ENCODE peak calls at places on chromosomes 1 and 21, in six cellular contexts. One of them, this sample, is unnamed.

GRCh38 chr21:24045775-24046215 is 1561.5 kb downstream of the MRPL39 start:
- DNase-seq in nephron progenitor cell: peak
- DNase-seq in mesothelial cell of epicardium: no peak
- DNase-seq in Calu3: peak
- DNase-seq in progenitor cell of endocrine pancreas: no peak
- DNase-seq in GM20000: no peak
- DNase-seq in this sample: no peak

GRCh38 chr1:97739596-97740103 is 181.2 kb downstream of the DPYD start:
- DNase-seq in nephron progenitor cell: no peak
- DNase-seq in mesothelial cell of epicardium: no peak
- DNase-seq in Calu3: no peak
- DNase-seq in progenitor cell of endocrine pancreas: no peak
- DNase-seq in GM20000: no peak
- DNase-seq in this sample: no peak

GRCh38 chr21:20971296-20971921 is 26.8 kb upstream of the NCAM2 start:
- DNase-seq in nephron progenitor cell: peak
- DNase-seq in mesothelial cell of epicardium: peak
- DNase-seq in Calu3: peak
- DNase-seq in progenitor cell of endocrine pancreas: no peak
- DNase-seq in GM20000: peak
- DNase-seq in this sample: no peak

GRCh38 chr1:24754229-24754628 is 9.0 kb downstream of the CLIC4 start:
- DNase-seq in nephron progenitor cell: no peak
- DNase-seq in mesothelial cell of epicardium: no peak
- DNase-seq in Calu3: no peak
- DNase-seq in progenitor cell of endocrine pancreas: no peak
- DNase-seq in GM20000: no peak
- DNase-seq in this sample: no peak

GRCh38 chr1:153288634-153289275 is 24.0 kb downstream of the PGLYRP3 start:
- DNase-seq in nephron progenitor cell: peak
- DNase-seq in mesothelial cell of epicardium: no peak
- DNase-seq in Calu3: peak
- DNase-seq in progenitor cell of endocrine pancreas: no peak
- DNase-seq in GM20000: peak
- DNase-seq in this sample: no peak

GRCh38 chr1:236994450-236994849 is 9.8 kb downstream of the MT1HL1 start:
- DNase-seq in nephron progenitor cell: no peak
- DNase-seq in mesothelial cell of epicardium: no peak
- DNase-seq in Calu3: no peak
- DNase-seq in progenitor cell of endocrine pancreas: no peak
- DNase-seq in GM20000: no peak
- DNase-seq in this sample: no peak

GRCh38 chr1:201022824-201023516 is 544 bp downstream of the KIF21B start:
- DNase-seq in nephron progenitor cell: no peak
- DNase-seq in mesothelial cell of epicardium: no peak
- DNase-seq in Calu3: no peak
- DNase-seq in progenitor cell of endocrine pancreas: peak
- DNase-seq in GM20000: no peak
- DNase-seq in this sample: no peak

GRCh38 chr1:227604446-227604845 is 41.1 kb downstream of the ZNF678 start:
- DNase-seq in nephron progenitor cell: no peak
- DNase-seq in mesothelial cell of epicardium: no peak
- DNase-seq in Calu3: no peak
- DNase-seq in progenitor cell of endocrine pancreas: no peak
- DNase-seq in GM20000: no peak
- DNase-seq in this sample: no peak

GRCh38 chr1:26696645-26697440 is 1.0 kb downstream of the ARID1A start:
- DNase-seq in nephron progenitor cell: peak
- DNase-seq in mesothelial cell of epicardium: peak
- DNase-seq in Calu3: peak
- DNase-seq in progenitor cell of endocrine pancreas: no peak
- DNase-seq in GM20000: peak
- DNase-seq in this sample: no peak

GRCh38 chr1:52032785-52033131 is 852 bp downstream of the KTI12 start:
- DNase-seq in nephron progenitor cell: peak
- DNase-seq in mesothelial cell of epicardium: peak
- DNase-seq in Calu3: peak
- DNase-seq in progenitor cell of endocrine pancreas: no peak
- DNase-seq in GM20000: peak
- DNase-seq in this sample: no peak

GRCh38 chr1:203307690-203308126 is 2.4 kb downstream of the BTG2 start:
- DNase-seq in nephron progenitor cell: no peak
- DNase-seq in mesothelial cell of epicardium: no peak
- DNase-seq in Calu3: no peak
- DNase-seq in progenitor cell of endocrine pancreas: no peak
- DNase-seq in GM20000: no peak
- DNase-seq in this sample: no peak

GRCh38 chr1:81660286-81660685 is 140.4 kb upstream of the ADGRL2 start:
- DNase-seq in nephron progenitor cell: no peak
- DNase-seq in mesothelial cell of epicardium: no peak
- DNase-seq in Calu3: no peak
- DNase-seq in progenitor cell of endocrine pancreas: no peak
- DNase-seq in GM20000: no peak
- DNase-seq in this sample: no peak

GRCh38 chr1:246355421-246356230 is 151.5 kb downstream of the SMYD3 start:
- DNase-seq in nephron progenitor cell: no peak
- DNase-seq in mesothelial cell of epicardium: no peak
- DNase-seq in Calu3: peak
- DNase-seq in progenitor cell of endocrine pancreas: no peak
- DNase-seq in GM20000: no peak
- DNase-seq in this sample: no peak

GRCh38 chr21:28309596-28309995 is 683.1 kb downstream of the LTN1 start:
- DNase-seq in nephron progenitor cell: no peak
- DNase-seq in mesothelial cell of epicardium: no peak
- DNase-seq in Calu3: no peak
- DNase-seq in progenitor cell of endocrine pancreas: no peak
- DNase-seq in GM20000: no peak
- DNase-seq in this sample: no peak

GRCh38 chr1:5651496-5651895 is 340.7 kb downstream of the NPHP4 start:
- DNase-seq in nephron progenitor cell: no peak
- DNase-seq in mesothelial cell of epicardium: peak
- DNase-seq in Calu3: no peak
- DNase-seq in progenitor cell of endocrine pancreas: no peak
- DNase-seq in GM20000: no peak
- DNase-seq in this sample: no peak

GRCh38 chr1:16013220-16013907 is 4.5 kb downstream of the HSPB7 start:
- DNase-seq in nephron progenitor cell: peak
- DNase-seq in mesothelial cell of epicardium: peak
- DNase-seq in Calu3: peak
- DNase-seq in progenitor cell of endocrine pancreas: peak
- DNase-seq in GM20000: peak
- DNase-seq in this sample: peak

GRCh38 chr1:154896811-154897286 is 26.8 kb upstream of the KCNN3 start:
- DNase-seq in nephron progenitor cell: no peak
- DNase-seq in mesothelial cell of epicardium: no peak
- DNase-seq in Calu3: no peak
- DNase-seq in progenitor cell of endocrine pancreas: no peak
- DNase-seq in GM20000: no peak
- DNase-seq in this sample: no peak

GRCh38 chr1:180365039-180365438 is 135.0 kb downstream of the LHX4 start:
- DNase-seq in nephron progenitor cell: no peak
- DNase-seq in mesothelial cell of epicardium: no peak
- DNase-seq in Calu3: peak
- DNase-seq in progenitor cell of endocrine pancreas: no peak
- DNase-seq in GM20000: no peak
- DNase-seq in this sample: no peak

GRCh38 chr1:228990906-228991569 is 255.8 kb downstream of the RHOU start:
- DNase-seq in nephron progenitor cell: no peak
- DNase-seq in mesothelial cell of epicardium: no peak
- DNase-seq in Calu3: no peak
- DNase-seq in progenitor cell of endocrine pancreas: no peak
- DNase-seq in GM20000: no peak
- DNase-seq in this sample: no peak

GRCh38 chr1:208028526-208028925 is 117.6 kb upstream of the CD34 start:
- DNase-seq in nephron progenitor cell: no peak
- DNase-seq in mesothelial cell of epicardium: no peak
- DNase-seq in Calu3: no peak
- DNase-seq in progenitor cell of endocrine pancreas: no peak
- DNase-seq in GM20000: no peak
- DNase-seq in this sample: no peak

DNA sequence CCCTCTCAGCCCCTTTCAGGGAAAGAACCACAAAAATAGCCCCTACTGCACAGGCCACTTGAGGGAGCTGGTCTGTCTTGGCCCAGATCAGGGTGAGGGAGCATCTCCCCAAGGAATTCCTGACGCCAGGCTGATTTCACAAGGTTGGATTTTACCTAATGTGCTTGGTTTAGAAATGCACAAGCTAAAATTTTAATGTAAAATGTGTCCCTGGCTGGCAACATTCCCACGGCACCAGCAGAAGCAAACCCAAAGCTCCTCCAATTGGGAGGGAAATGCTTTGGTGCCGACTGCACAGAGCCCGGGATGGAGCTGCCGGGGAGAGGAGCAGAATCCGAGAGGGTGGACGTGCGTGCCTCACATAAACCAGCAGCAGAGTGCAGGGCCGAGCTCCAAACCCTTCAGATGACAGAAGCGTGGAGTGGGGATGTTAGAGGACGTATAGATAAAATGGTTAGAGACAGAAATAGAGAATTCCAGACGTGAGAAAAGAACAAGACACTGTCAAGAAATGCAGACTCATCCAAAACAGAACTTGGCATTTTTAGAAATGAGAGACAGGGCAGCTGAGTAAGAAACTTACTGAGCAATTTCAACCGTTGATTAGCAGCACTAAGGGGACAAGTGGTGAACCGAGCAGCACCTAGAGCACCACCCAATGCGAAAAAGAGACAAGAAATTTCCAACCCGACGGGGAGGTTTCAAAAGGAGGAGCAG is 41.6 kb upstream of the TMEM52 start:
- DNase-seq in nephron progenitor cell: no peak
- DNase-seq in mesothelial cell of epicardium: no peak
- DNase-seq in Calu3: no peak
- DNase-seq in progenitor cell of endocrine pancreas: no peak
- DNase-seq in GM20000: no peak
- DNase-seq in this sample: no peak
- TF ChIP-seq CTCF in nephron progenitor cell: no peak
- TF ChIP-seq CTCF in mesothelial cell of epicardium: no peak
- TF ChIP-seq CTCF in Calu3: no peak
- TF ChIP-seq CTCF in progenitor cell of endocrine pancreas: no peak
- TF ChIP-seq CTCF in GM20000: no peak
- TF ChIP-seq CTCF in this sample: no peak

GRCh38 chr1:50438945-50439344 is 15.7 kb upstream of the DMRTA2 start:
- DNase-seq in nephron progenitor cell: no peak
- DNase-seq in mesothelial cell of epicardium: no peak
- DNase-seq in Calu3: no peak
- DNase-seq in progenitor cell of endocrine pancreas: no peak
- DNase-seq in GM20000: no peak
- DNase-seq in this sample: no peak
- TF ChIP-seq CTCF in nephron progenitor cell: no peak
- TF ChIP-seq CTCF in mesothelial cell of epicardium: peak
- TF ChIP-seq CTCF in Calu3: no peak
- TF ChIP-seq CTCF in progenitor cell of endocrine pancreas: no peak
- TF ChIP-seq CTCF in GM20000: no peak
- TF ChIP-seq CTCF in this sample: no peak

DNA sequence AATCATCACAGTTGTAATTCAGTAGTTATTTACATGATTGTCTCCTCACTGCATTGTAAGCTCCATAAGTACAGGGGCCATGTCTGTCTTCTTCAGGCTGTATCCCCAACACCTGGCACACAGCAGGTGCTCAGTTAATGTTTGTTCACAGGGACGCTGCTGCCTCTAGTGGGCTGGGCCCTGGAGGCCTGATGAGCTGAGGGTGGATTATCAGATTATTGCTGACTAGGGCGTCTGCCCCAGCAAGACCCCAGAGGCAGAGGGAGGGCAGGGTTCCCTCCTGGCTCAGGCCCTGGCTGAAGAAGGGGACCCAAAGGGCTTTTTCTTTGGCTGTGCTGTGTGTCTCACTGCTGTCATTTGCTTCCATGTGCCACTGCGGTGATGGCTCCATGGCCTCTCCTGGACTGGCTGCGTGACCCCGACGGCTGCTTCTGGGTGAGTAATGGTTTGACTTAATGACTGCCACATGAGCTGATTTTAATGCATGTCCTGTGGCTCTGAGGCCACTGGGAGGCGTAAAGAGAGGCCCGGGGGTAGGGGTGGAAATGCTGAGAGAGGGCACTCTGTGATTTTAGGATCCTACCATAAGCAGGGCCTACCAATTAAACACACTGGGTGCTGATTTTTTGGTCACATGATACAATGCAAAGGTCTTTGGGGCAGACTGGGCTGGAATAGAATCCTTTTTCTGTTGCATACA is 20.8 kb upstream of the EPB41 start:
- DNase-seq in nephron progenitor cell: peak
- DNase-seq in mesothelial cell of epicardium: no peak
- DNase-seq in Calu3: no peak
- DNase-seq in progenitor cell of endocrine pancreas: no peak
- DNase-seq in GM20000: no peak
- DNase-seq in this sample: no peak
- TF ChIP-seq CTCF in nephron progenitor cell: peak
- TF ChIP-seq CTCF in mesothelial cell of epicardium: no peak
- TF ChIP-seq CTCF in Calu3: no peak
- TF ChIP-seq CTCF in progenitor cell of endocrine pancreas: peak
- TF ChIP-seq CTCF in GM20000: peak
- TF ChIP-seq CTCF in this sample: peak

GRCh38 chr21:46229133-46229922 is 754 bp upstream of the LSS start:
- DNase-seq in nephron progenitor cell: no peak
- DNase-seq in mesothelial cell of epicardium: peak
- DNase-seq in Calu3: no peak
- DNase-seq in progenitor cell of endocrine pancreas: peak
- DNase-seq in GM20000: peak
- DNase-seq in this sample: no peak
- TF ChIP-seq CTCF in nephron progenitor cell: peak
- TF ChIP-seq CTCF in mesothelial cell of epicardium: peak
- TF ChIP-seq CTCF in Calu3: peak
- TF ChIP-seq CTCF in progenitor cell of endocrine pancreas: peak
- TF ChIP-seq CTCF in GM20000: peak
- TF ChIP-seq CTCF in this sample: peak

This sample was measured in CD14-positive monocyte.